ENCODE peak calls at places on chromosomes 7 and 10, in four cellular contexts. Y, H, V and D are unnamed samples.

GRCh38 chr7:85928500-85928899 is 715.2 kb upstream of the GRM3 start:
- DNase-seq in Y (no peak), H (no peak), V (no peak), D (no peak)

GRCh38 chr10:107561136-107561650 is 396.7 kb upstream of the SORCS1 start:
- DNase-seq in Y (no peak), H (no peak), V (no peak), D (no peak)

GRCh38 chr10:72315611-72316385 is 38.9 kb downstream of the DNAJB12 start:
- DNase-seq in Y (no peak), H (no peak), V (peak; percentile 68), D (no peak)

GRCh38 chr7:12111461-12112405 is 99.4 kb upstream of the TMEM106B start:
- DNase-seq in Y (no peak), H (peak; percentile 50), V (no peak), D (no peak)

GRCh38 chr10:33571616-33572015 is 237.1 kb upstream of the NRP1 start:
- DNase-seq in Y (no peak), H (no peak), V (no peak), D (no peak)

GRCh38 chr10:35359056-35359455 is 22.7 kb downstream of the CCNY start:
- DNase-seq in Y (no peak), H (no peak), V (no peak), D (no peak)

GRCh38 chr10:125531470-125531869 is 151.5 kb downstream of the TEX36 start:
- DNase-seq in Y (no peak), H (peak; percentile 3), V (no peak), D (no peak)

GRCh38 chr7:21784989-21785388 is 160.7 kb downstream of the CDCA7L start:
- DNase-seq in Y (no peak), H (no peak), V (no peak), D (no peak)

GRCh38 chr7:46707973-46708372 is 786.9 kb upstream of the IGFBP3 start:
- DNase-seq in Y (no peak), H (no peak), V (no peak), D (no peak)

GRCh38 chr7:29565186-29565540 is 1.5 kb downstream of the PRR15 start:
- DNase-seq in Y (no peak), H (peak; percentile 23), V (no peak), D (no peak)

GRCh38 chr7:31126976-31127375 is 74.9 kb downstream of the ADCYAP1R1 start:
- DNase-seq in Y (no peak), H (no peak), V (no peak), D (no peak)

GRCh38 chr10:26725837-26726727 is 28.6 kb downstream of the PDSS1 start:
- DNase-seq in Y (no peak), H (peak; percentile 81), V (peak; percentile 64), D (peak; percentile 17)

GRCh38 chr10:79298403-79299244 is 48.6 kb upstream of the PPIF start:
- DNase-seq in Y (no peak), H (no peak), V (peak; percentile 80), D (no peak)